ENCODE peak calls at places on chromosomes 2 and 18, in seven cellular contexts. T is lower leg skin; B is HT1080; S is bronchial epithelial cell; K is CD8-positive, alpha-beta T cell; A is esophagus squamous epithelium; V is activated T-helper 1 cell treated with anti-CD3 and anti-CD28 coated beads, Interleukin-2, amount 50 U/mL, for 16 hours. D is an unnamed sample.

GRCh38 chr2:134466141-134466540 is 212.3 kb downstream of the MGAT5 start:
- DNase-seq in T (peak), B (peak), S (peak), K (no peak), A (no peak), V (no peak), D (peak)

GRCh38 chr2:189149981-189150380 is 29.6 kb downstream of the COL5A2 start:
- DNase-seq in T (no peak), B (no peak), S (peak), K (no peak), A (no peak), V (no peak), D (no peak)

GRCh38 chr18:47397671-47398319 is 146.3 kb upstream of the SKOR2 start:
- DNase-seq in T (peak), B (no peak), S (no peak), K (no peak), A (no peak), V (no peak), D (no peak)

GRCh38 chr2:3807853-3808252 is 104.5 kb downstream of the DCDC2C start:
- DNase-seq in T (no peak), B (peak), S (peak), K (no peak), A (no peak), V (no peak), D (no peak)

GRCh38 chr2:161230959-161231358 is 70.7 kb downstream of the TANK start:
- DNase-seq in T (no peak), B (no peak), S (no peak), K (no peak), A (no peak), V (no peak), D (no peak)

GRCh38 chr18:33746261-33746660 is 168.2 kb downstream of the ASXL3 start:
- DNase-seq in T (no peak), B (no peak), S (no peak), K (no peak), A (no peak), V (no peak), D (no peak)

GRCh38 chr2:18585526-18585925 is 3.8 kb downstream of the NT5C1B start:
- DNase-seq in T (no peak), B (no peak), S (peak), K (no peak), A (no peak), V (no peak), D (no peak)

GRCh38 chr18:5582849-5583667 is 39.3 kb upstream of the EPB41L3 start:
- DNase-seq in T (no peak), B (peak), S (no peak), K (no peak), A (no peak), V (no peak), D (no peak)

GRCh38 chr18:37346048-37346447 is 219.6 kb downstream of the CELF4 start:
- DNase-seq in T (no peak), B (no peak), S (no peak), K (no peak), A (no peak), V (no peak), D (no peak)

GRCh38 chr18:33282142-33282541 is 158.4 kb downstream of the CCDC178 start:
- DNase-seq in T (no peak), B (no peak), S (no peak), K (no peak), A (no peak), V (no peak), D (no peak)

GRCh38 chr2:232342635-232343565 is 35.7 kb upstream of the ALPP start:
- DNase-seq in T (no peak), B (no peak), S (no peak), K (no peak), A (no peak), V (no peak), D (no peak)

GRCh38 chr2:45258251-45258775 is 249.1 kb upstream of the SIX2 start:
- DNase-seq in T (no peak), B (no peak), S (no peak), K (no peak), A (no peak), V (no peak), D (no peak)

GRCh38 chr18:11162889-11163288 is 13.5 kb upstream of the PIEZO2 start:
- DNase-seq in T (no peak), B (no peak), S (no peak), K (no peak), A (no peak), V (no peak), D (no peak)

GRCh38 chr18:25923193-25923592 is 167.2 kb downstream of the SS18 start:
- DNase-seq in T (no peak), B (no peak), S (no peak), K (no peak), A (no peak), V (no peak), D (no peak)

GRCh38 chr2:98476192-98476868 is 31.7 kb downstream of the INPP4A start:
- DNase-seq in T (no peak), B (no peak), S (peak), K (no peak), A (no peak), V (no peak), D (no peak)

GRCh38 chr2:167181674-167182073 is 293.4 kb downstream of the XIRP2 start:
- DNase-seq in T (no peak), B (no peak), S (peak), K (no peak), A (no peak), V (no peak), D (no peak)

D was measured in HuH-7.5.